ENCODE peak calls at places on chromosomes 7 and 10, in four cellular contexts. One of them, this sample, is unnamed.

GRCh38 chr10:26805567-26806245 is 55.1 kb downstream of the ABI1 start:
- DNase-seq in astrocyte: peak; percentile 57
- DNase-seq in K562: no peak
- DNase-seq in neural progenitor cell: no peak
- DNase-seq in this sample: no peak

GRCh38 chr7:26457702-26458327 is 166.2 kb downstream of the SNX10 start:
- DNase-seq in K562: no peak
- DNase-seq in neural progenitor cell: no peak
- DNase-seq in astrocyte: no peak
- DNase-seq in this sample: no peak

GRCh38 chr7:22251284-22251683 is 105.7 kb downstream of the RAPGEF5 start:
- DNase-seq in neural progenitor cell: peak; percentile 49
- DNase-seq in astrocyte: no peak
- DNase-seq in K562: no peak
- DNase-seq in this sample: no peak

GRCh38 chr7:925601-926000 is 28.9 kb downstream of the ADAP1 start:
- DNase-seq in K562: no peak
- DNase-seq in neural progenitor cell: no peak
- DNase-seq in astrocyte: no peak
- DNase-seq in this sample: no peak

GRCh38 chr7:30799976-30800661 is 28.9 kb downstream of the MINDY4 start:
- DNase-seq in K562: no peak
- DNase-seq in neural progenitor cell: no peak
- DNase-seq in astrocyte: no peak
- DNase-seq in this sample: no peak

GRCh38 chr7:132084776-132085388 is 491.4 kb downstream of the PLXNA4 start:
- DNase-seq in neural progenitor cell: no peak
- DNase-seq in K562: peak; percentile 53
- DNase-seq in astrocyte: no peak
- DNase-seq in this sample: no peak

GRCh38 chr7:116863168-116863670 is 832 bp downstream of the CAPZA2 start:
- DNase-seq in astrocyte: no peak
- DNase-seq in K562: peak; percentile 54
- DNase-seq in neural progenitor cell: peak; percentile 62
- DNase-seq in this sample: no peak

GRCh38 chr7:127792528-127793342 is 140.7 kb downstream of the SND1 start:
- DNase-seq in astrocyte: no peak
- DNase-seq in neural progenitor cell: peak; percentile 71
- DNase-seq in K562: peak; percentile 77
- DNase-seq in this sample: no peak

GRCh38 chr10:9681655-9682054 is 1336.0 kb upstream of the CELF2 start:
- DNase-seq in astrocyte: no peak
- DNase-seq in K562: no peak
- DNase-seq in neural progenitor cell: no peak
- DNase-seq in this sample: no peak

GRCh38 chr7:43758861-43759683 is 592 bp downstream of the BLVRA start:
- DNase-seq in astrocyte: peak; percentile 35
- DNase-seq in K562: peak; percentile 62
- DNase-seq in neural progenitor cell: peak; percentile 74
- DNase-seq in this sample: no peak
- TF ChIP-seq EZH2 in astrocyte: no peak
- TF ChIP-seq EZH2 in K562: no peak
- TF ChIP-seq EZH2 in neural progenitor cell: no peak
- TF ChIP-seq EZH2 in this sample: no peak

GRCh38 chr10:126115861-126116260 is 219.5 kb downstream of the FANK1 start:
- DNase-seq in K562: no peak
- DNase-seq in neural progenitor cell: no peak
- DNase-seq in astrocyte: no peak
- DNase-seq in this sample: no peak

GRCh38 chr10:126111562-126111961 is 215.2 kb downstream of the FANK1 start:
- DNase-seq in neural progenitor cell: no peak
- DNase-seq in astrocyte: no peak
- DNase-seq in K562: no peak
- DNase-seq in this sample: no peak

GRCh38 chr10:126118476-126118875 is 222.1 kb downstream of the FANK1 start:
- DNase-seq in neural progenitor cell: no peak
- DNase-seq in K562: no peak
- DNase-seq in astrocyte: no peak
- DNase-seq in this sample: no peak

GRCh38 chr10:126117196-126117595 is 220.8 kb downstream of the FANK1 start:
- DNase-seq in neural progenitor cell: no peak
- DNase-seq in K562: no peak
- DNase-seq in astrocyte: no peak
- DNase-seq in this sample: no peak

GRCh38 chr10:126115021-126115610 is 218.8 kb downstream of the FANK1 start:
- DNase-seq in K562: no peak
- DNase-seq in astrocyte: no peak
- DNase-seq in neural progenitor cell: peak; percentile 7
- DNase-seq in this sample: no peak
- H3K4me3 ChIP-seq in K562: no peak overlapping the region
- H3K4me3 ChIP-seq in astrocyte: no peak overlapping the region
- H3K4me3 ChIP-seq in neural progenitor cell: no peak overlapping the region
- H3K4me3 ChIP-seq in this sample: no peak overlapping the region

DNA sequence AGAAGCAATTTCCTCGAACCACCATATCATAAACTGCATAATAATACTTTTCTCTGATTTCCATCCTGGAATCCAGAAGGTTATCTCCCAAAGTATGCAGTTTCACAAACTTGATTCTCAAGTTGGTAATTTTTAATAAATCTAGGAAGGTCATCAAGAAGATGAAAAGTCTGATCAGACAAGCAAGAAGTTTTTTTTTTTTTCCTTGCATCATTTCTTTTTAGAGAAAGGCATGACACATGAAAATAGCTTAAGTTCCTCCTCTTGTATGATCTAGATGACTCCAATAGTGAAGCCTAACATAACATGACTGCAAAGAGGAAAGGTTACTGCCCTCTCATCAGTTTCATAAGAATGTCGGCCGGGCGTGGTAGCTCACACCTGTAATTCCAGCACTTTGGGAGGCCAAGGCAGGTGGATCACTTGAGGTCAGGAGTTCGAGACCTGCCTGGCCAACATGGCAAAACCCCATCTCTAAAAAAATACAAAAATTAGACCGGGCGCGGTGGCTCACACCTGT is 22.2 kb downstream of the LAMB1 start:
- DNase-seq in K562: no peak
- DNase-seq in neural progenitor cell: no peak
- DNase-seq in astrocyte: no peak
- DNase-seq in this sample: no peak
- H3K36me3 ChIP-seq in K562: peaks cover 6% of the 10 kb centered on the region
- H3K36me3 ChIP-seq in neural progenitor cell: peaks cover 5% of the 10 kb centered on the region
- H3K36me3 ChIP-seq in astrocyte: peaks cover 85% of the 10 kb centered on the region
- H3K36me3 ChIP-seq in this sample: peaks cover 95% of the 10 kb centered on the region

GRCh38 chr10:89283174-89283987 is 18.5 kb upstream of the IFIT2 start:
- DNase-seq in K562: no peak
- DNase-seq in astrocyte: peak; percentile 81
- DNase-seq in neural progenitor cell: no peak
- DNase-seq in this sample: no peak
- TF ChIP-seq EZH2 in K562: no peak
- TF ChIP-seq EZH2 in astrocyte: no peak
- TF ChIP-seq EZH2 in neural progenitor cell: no peak
- TF ChIP-seq EZH2 in this sample: no peak

GRCh38 chr7:100431286-100431735 is 1.7 kb downstream of the MEPCE start:
- DNase-seq in K562: no peak
- DNase-seq in neural progenitor cell: no peak
- DNase-seq in astrocyte: no peak
- DNase-seq in this sample: no peak
- H3K4me3 ChIP-seq in K562: peak overlapping the region; percentile 82
- H3K4me3 ChIP-seq in neural progenitor cell: peak overlapping the region; percentile 71
- H3K4me3 ChIP-seq in astrocyte: peak overlapping the region; percentile 81
- H3K4me3 ChIP-seq in this sample: peak overlapping the region; percentile 97

DNA sequence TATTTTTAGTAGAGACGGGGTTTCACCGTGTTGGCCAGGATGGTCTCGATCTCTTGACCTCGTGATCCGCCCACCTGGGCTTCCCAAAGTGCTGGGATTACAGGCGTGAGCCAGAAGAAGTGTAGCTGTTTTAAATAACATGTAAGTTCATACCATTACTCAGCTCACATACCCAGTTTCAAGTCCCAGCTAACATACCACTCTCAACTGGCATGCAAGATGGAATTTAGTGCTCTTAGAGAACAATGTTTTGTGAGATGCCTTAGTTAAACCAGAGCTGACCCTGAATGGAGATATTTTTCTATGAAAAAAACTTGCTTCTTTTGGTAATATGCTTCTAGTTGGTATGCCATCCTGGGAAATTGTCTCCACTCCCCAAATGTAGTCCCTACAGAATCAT is 37.3 kb downstream of the HBP1 start:
- DNase-seq in astrocyte: no peak
- DNase-seq in neural progenitor cell: no peak
- DNase-seq in K562: no peak
- DNase-seq in this sample: no peak
- H3K36me3 ChIP-seq in astrocyte: peaks cover 17% of the 10 kb centered on the region
- H3K36me3 ChIP-seq in neural progenitor cell: peaks cover 13% of the 10 kb centered on the region
- H3K36me3 ChIP-seq in K562: peaks cover 76% of the 10 kb centered on the region
- H3K36me3 ChIP-seq in this sample: peaks cover 18% of the 10 kb centered on the region

GRCh38 chr7:28957822-28958234 is 302 bp downstream of the TRIL start:
- DNase-seq in K562: no peak
- DNase-seq in astrocyte: no peak
- DNase-seq in neural progenitor cell: peak; percentile 83
- DNase-seq in this sample: no peak
- TF ChIP-seq EZH2 in K562: no peak
- TF ChIP-seq EZH2 in astrocyte: peak; percentile 48
- TF ChIP-seq EZH2 in neural progenitor cell: peak; percentile 57
- TF ChIP-seq EZH2 in this sample: no peak

GRCh38 chr7:120856198-120856597 is 1.7 kb downstream of the TSPAN12 start:
- DNase-seq in astrocyte: no peak
- DNase-seq in neural progenitor cell: no peak
- DNase-seq in K562: no peak
- DNase-seq in this sample: no peak
- H3K4me3 ChIP-seq in astrocyte: peak overlapping the region; percentile 67
- H3K4me3 ChIP-seq in neural progenitor cell: peak overlapping the region; percentile 86
- H3K4me3 ChIP-seq in K562: no peak overlapping the region
- H3K4me3 ChIP-seq in this sample: peak overlapping the region; percentile 80